ENCODE peak calls at places on chromosomes 3 and 15, in seven cellular contexts. O, D, C, B, L, S and A are unnamed samples.

GRCh38 chr3:151544164-151544548 is 83.3 kb upstream of the IGSF10 start:
- DNase-seq in O (no peak), D (no peak), C (no peak), B (no peak), L (no peak), S (no peak), A (no peak)

GRCh38 chr3:139318431-139318816 is 25.4 kb upstream of the MRPS22 start:
- DNase-seq in O (no peak), D (no peak), C (no peak), B (no peak), L (no peak), S (no peak), A (no peak)

GRCh38 chr3:7630925-7631324 is 770.0 kb downstream of the GRM7 start:
- DNase-seq in O (no peak), D (no peak), C (no peak), B (peak), L (no peak), S (peak), A (no peak)

GRCh38 chr3:49703443-49703927 is 14.1 kb downstream of the RNF123 start:
- DNase-seq in O (peak), D (peak), C (no peak), B (peak), L (no peak), S (peak), A (no peak)

GRCh38 chr3:34727700-34728099 is 911.6 kb upstream of the ARPP21 start:
- DNase-seq in O (no peak), D (no peak), C (no peak), B (no peak), L (no peak), S (peak), A (no peak)

GRCh38 chr3:112794622-112795172 is 52.0 kb downstream of the CD200R1L start:
- DNase-seq in O (no peak), D (no peak), C (no peak), B (no peak), L (no peak), S (no peak), A (no peak)

GRCh38 chr3:11989383-11990050 is 14.7 kb upstream of the SYN2 start:
- DNase-seq in O (no peak), D (no peak), C (no peak), B (no peak), L (no peak), S (no peak), A (no peak)

GRCh38 chr15:71079208-71080044 is 35.8 kb upstream of the THSD4 start:
- DNase-seq in O (peak), D (no peak), C (no peak), B (peak), L (no peak), S (peak), A (no peak)

GRCh38 chr15:48925714-48926223 is 38.0 kb downstream of the SHC4 start:
- DNase-seq in O (peak), D (no peak), C (no peak), B (no peak), L (no peak), S (peak), A (peak)

GRCh38 chr15:42091753-42092665 is 2.4 kb downstream of the PLA2G4D start:
- DNase-seq in O (no peak), D (no peak), C (no peak), B (no peak), L (no peak), S (no peak), A (no peak)

GRCh38 chr15:55627730-55628368 is 39.7 kb upstream of the PYGO1 start:
- DNase-seq in O (peak), D (no peak), C (no peak), B (no peak), L (no peak), S (peak), A (peak)

GRCh38 chr15:92617197-92618037 is 38.2 kb downstream of the FAM174B start:
- DNase-seq in O (no peak), D (no peak), C (no peak), B (peak), L (peak), S (no peak), A (peak)

GRCh38 chr15:59801649-59802048 is 112.5 kb upstream of the BNIP2 start:
- DNase-seq in O (no peak), D (no peak), C (no peak), B (no peak), L (no peak), S (no peak), A (no peak)

GRCh38 chr3:114649331-114649730 is 355.5 kb downstream of the TIGIT start:
- DNase-seq in O (no peak), D (no peak), C (no peak), B (no peak), L (no peak), S (peak), A (peak)

GRCh38 chr3:8371955-8372600 is 129.5 kb upstream of the LMCD1 start:
- DNase-seq in O (no peak), D (no peak), C (no peak), B (no peak), L (no peak), S (no peak), A (no peak)

GRCh38 chr3:140176526-140176925 is 241.5 kb downstream of the CLSTN2 start:
- DNase-seq in O (peak), D (no peak), C (no peak), B (no peak), L (no peak), S (peak), A (peak)

GRCh38 chr3:9884555-9885165 is 4.6 kb upstream of the CIDEC start:
- DNase-seq in O (peak), D (no peak), C (no peak), B (no peak), L (peak), S (peak), A (no peak)

GRCh38 chr3:109643590-109643989 is 306.2 kb upstream of the DPPA4 start:
- DNase-seq in O (no peak), D (no peak), C (no peak), B (no peak), L (no peak), S (peak), A (peak)

GRCh38 chr15:95295905-95296618 is 1034.4 kb upstream of the NR2F2 start:
- DNase-seq in O (no peak), D (no peak), C (no peak), B (no peak), L (no peak), S (no peak), A (no peak)

GRCh38 chr3:184348057-184348382 is 10.6 kb downstream of the FAM131A start:
- DNase-seq in O (no peak), D (no peak), C (no peak), B (no peak), L (no peak), S (no peak), A (no peak)